ENCODE peak calls at places on chromosome 12, in seven cellular contexts. J, V, E, S, F, T and R are unnamed samples.

GRCh38 chr12:34396861-34397590 is 374.7 kb downstream of the ALG10 start:
- DNase-seq in V (peak; percentile 1), S (no peak), J (peak; percentile 1), E (no peak), F (no peak), T (no peak), R (no peak)

GRCh38 chr12:25723921-25724491 is 170.9 kb upstream of the LMNTD1 start:
- DNase-seq in V (no peak), S (no peak), E (no peak), T (no peak), J (no peak), F (no peak), R (peak; percentile 29)

GRCh38 chr12:125852679-125853078 is 787.4 kb downstream of the AACS start:
- DNase-seq in S (no peak), T (no peak), E (no peak), F (no peak), V (no peak), J (no peak), R (no peak)

GRCh38 chr12:25623816-25624215 is 70.7 kb upstream of the LMNTD1 start:
- DNase-seq in T (no peak), S (no peak), E (no peak), J (no peak), V (no peak), F (no peak), R (no peak)

GRCh38 chr12:86496595-86496994 is 240.4 kb upstream of the MGAT4C start:
- DNase-seq in V (no peak), S (no peak), E (no peak), F (no peak), T (no peak), J (no peak), R (no peak)

GRCh38 chr12:51187370-51187987 is 14.5 kb upstream of the TFCP2 start:
- DNase-seq in T (no peak), S (no peak), F (no peak), J (no peak), E (no peak), V (peak; percentile 6), R (no peak)

GRCh38 chr12:13472690-13473089 is 276.2 kb downstream of the EMP1 start:
- DNase-seq in E (peak; percentile 65), T (no peak), J (no peak), S (no peak), V (no peak), F (no peak), R (no peak)

GRCh38 chr12:54262403-54262925 is 17.5 kb downstream of the CBX5 start:
- DNase-seq in V (no peak), S (no peak), J (no peak), E (no peak), F (no peak), T (no peak), R (no peak)

GRCh38 chr12:124053855-124054254 is 80.8 kb downstream of the ZNF664 start:
- DNase-seq in F (peak; percentile 12), T (peak; percentile 52), E (no peak), S (peak; percentile 63), J (peak; percentile 25), V (peak; percentile 44), R (peak; percentile 63)

GRCh38 chr12:82507656-82508055 is 149.3 kb downstream of the METTL25 start:
- DNase-seq in F (no peak), S (no peak), J (no peak), V (no peak), E (no peak), T (no peak), R (no peak)

GRCh38 chr12:122886161-122886560 is 9.8 kb downstream of the VPS37B start:
- DNase-seq in S (no peak), V (no peak), E (no peak), F (no peak), J (no peak), T (no peak), R (no peak)

GRCh38 chr12:31715283-31715825 is 13.5 kb downstream of the AMN1 start:
- DNase-seq in E (peak; percentile 77), T (peak; percentile 76), J (peak; percentile 62), V (no peak), F (no peak), S (no peak), R (peak; percentile 36)

GRCh38 chr12:4137441-4137840 is 136.1 kb upstream of the CCND2 start:
- DNase-seq in F (no peak), S (no peak), E (no peak), V (no peak), J (no peak), T (no peak), R (no peak)

GRCh38 chr12:31238764-31239387 is 87.1 kb downstream of the SINHCAF start:
- DNase-seq in T (peak; percentile 58), V (peak; percentile 76), J (peak; percentile 59), S (no peak), E (peak; percentile 23), F (peak; percentile 54), R (peak; percentile 73)

GRCh38 chr12:2582631-2583616 is 211.8 kb upstream of the FKBP4 start:
- DNase-seq in E (no peak), V (peak; percentile 92), T (peak; percentile 22), J (peak; percentile 75), F (peak; percentile 10), S (peak; percentile 23), R (peak; percentile 66)

GRCh38 chr12:64680235-64680634 is 69.9 kb downstream of the RASSF3 start:
- DNase-seq in S (no peak), F (no peak), J (peak; percentile 45), V (no peak), T (no peak), E (no peak), R (no peak)

GRCh38 chr12:522692-523378 is 63.1 kb downstream of the B4GALNT3 start:
- DNase-seq in J (no peak), E (no peak), F (no peak), S (no peak), T (no peak), V (peak; percentile 30), R (no peak)

GRCh38 chr12:9810721-9811120 is 16.6 kb upstream of the KLRF1 start:
- DNase-seq in F (no peak), S (no peak), J (no peak), V (no peak), T (no peak), E (no peak), R (no peak)

GRCh38 chr12:9805883-9806282 is 21.4 kb upstream of the KLRF1 start:
- DNase-seq in T (no peak), S (no peak), F (no peak), E (no peak), J (no peak), V (no peak), R (no peak)

GRCh38 chr12:9811651-9812050 is 15.6 kb upstream of the KLRF1 start:
- DNase-seq in V (no peak), S (no peak), T (no peak), E (no peak), J (no peak), F (no peak), R (no peak)

GRCh38 chr12:9806714-9807113 is 20.6 kb upstream of the KLRF1 start:
- DNase-seq in V (no peak), T (no peak), J (no peak), S (no peak), F (no peak), E (no peak), R (no peak)

DNA sequence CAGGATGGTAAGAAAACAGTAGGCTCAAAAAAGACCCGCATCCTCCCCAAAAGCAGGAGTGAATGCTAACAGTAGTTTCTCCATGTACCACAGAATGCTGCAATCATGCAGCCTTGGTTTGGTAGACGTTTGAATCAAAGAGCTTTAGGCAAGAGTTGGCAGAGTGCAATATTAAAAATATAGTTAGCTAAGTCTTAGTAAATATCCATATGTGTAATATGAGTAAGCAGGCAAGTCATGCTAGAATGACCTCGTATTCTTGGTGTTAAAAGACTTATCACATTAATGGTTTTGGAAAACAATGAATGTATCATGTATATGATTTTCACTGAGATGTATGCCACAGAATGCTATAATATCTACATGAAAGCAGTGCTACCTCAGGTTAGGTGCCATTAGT is 18.8 kb upstream of the KLRF1 start:
- DNase-seq in E (no peak), J (no peak), T (no peak), V (no peak), F (no peak), S (no peak), R (no peak)
- TF ChIP-seq JUND in E (no peak), J (no peak), T (no peak), V (no peak), F (no peak), S (no peak), R (no peak)

GRCh38 chr12:49623142-49623899 is at the start of gene PRPF40B:
- DNase-seq in S (peak; percentile 78), E (peak; percentile 36), V (peak; percentile 99), F (peak; percentile 48), T (peak; percentile 77), J (peak; percentile 99), R (peak; percentile 93)

GRCh38 chr12:49619286-49619685 is 4.1 kb upstream of the PRPF40B start:
- DNase-seq in S (no peak), J (no peak), V (no peak), E (no peak), T (no peak), F (no peak), R (no peak)

GRCh38 chr12:49622501-49623141 is 740 bp upstream of the PRPF40B start:
- DNase-seq in T (no peak), S (no peak), V (no peak), E (peak; percentile 55), J (no peak), F (no peak), R (no peak)

GRCh38 chr12:49624919-49625577 is 1.7 kb downstream of the PRPF40B start:
- DNase-seq in E (no peak), T (no peak), F (peak; percentile 7), S (no peak), V (no peak), J (no peak), R (no peak)

GRCh38 chr12:49621651-49622500 is 1.5 kb upstream of the PRPF40B start:
- DNase-seq in J (no peak), F (no peak), V (peak; percentile 47), S (no peak), T (no peak), E (no peak), R (no peak)
- TF ChIP-seq JUND in J (no peak), F (no peak), V (no peak), S (no peak), T (no peak), E (no peak), R (no peak)

DNA sequence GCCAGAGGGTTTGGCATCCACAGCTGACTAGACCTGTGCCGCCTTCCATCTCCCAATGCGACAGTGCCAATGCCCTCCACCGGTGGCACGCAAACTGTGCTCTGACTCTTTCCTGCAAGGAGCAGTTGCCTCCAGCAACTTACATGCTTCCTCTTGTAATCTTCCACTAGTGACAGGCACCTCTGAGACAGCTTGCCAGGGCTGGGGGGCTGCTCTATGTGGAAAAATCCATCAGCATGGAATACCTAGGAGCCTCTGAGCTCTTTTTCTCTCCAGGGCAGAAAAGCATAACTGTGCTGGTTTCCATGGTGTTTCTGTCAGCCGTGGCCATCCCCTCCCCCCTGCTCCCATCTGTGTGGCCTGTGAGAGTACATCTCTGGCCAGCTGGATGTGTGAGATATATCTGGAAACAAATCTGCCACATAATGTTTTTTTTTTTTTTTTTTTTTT is 110.6 kb downstream of the MYRFL start:
- DNase-seq in V (peak; percentile 78), E (no peak), F (no peak), S (no peak), J (no peak), T (no peak), R (peak; percentile 91)
- TF ChIP-seq JUND in V (no peak), E (no peak), F (no peak), S (no peak), J (no peak), T (no peak), R (no peak)

GRCh38 chr12:6104027-6104426 is 20.4 kb downstream of the VWF start:
- DNase-seq in V (no peak), E (no peak), T (no peak), J (no peak), F (no peak), S (no peak), R (no peak)
- TF ChIP-seq JUND in V (peak; percentile 7), E (no peak), T (no peak), J (no peak), F (no peak), S (no peak), R (no peak)